ENCODE peak calls at places on chromosomes 11 and 22, in five cellular contexts. N, P, X, J and W are unnamed samples. For H3K9me3 and H3K36me3, the result is how much of the 10 kb centered on the place peaks cover.

GRCh38 chr11:1518301-1518700 is 31.7 kb upstream of the MOB2 start:
- DNase-seq in N (no peak), P (peak), X (no peak), J (no peak), W (no peak)

GRCh38 chr11:74288911-74289310 is 22.5 kb downstream of the P4HA3 start:
- DNase-seq in N (no peak), P (no peak), X (no peak), J (no peak), W (no peak)

GRCh38 chr11:113378692-113379091 is 8.9 kb upstream of the ANKK1 start:
- DNase-seq in N (no peak), P (no peak), X (no peak), J (no peak), W (no peak)

GRCh38 chr11:125110506-125110905 is 920 bp downstream of the TMEM218 start:
- DNase-seq in N (no peak), P (no peak), X (no peak), J (no peak), W (no peak)

GRCh38 chr11:106461839-106462545 is 384.5 kb downstream of the AASDHPPT start:
- DNase-seq in N (no peak), P (no peak), X (no peak), J (no peak), W (no peak)

GRCh38 chr11:116544721-116545120 is 228.1 kb downstream of the BUD13 start:
- DNase-seq in N (no peak), P (no peak), X (no peak), J (no peak), W (no peak)

GRCh38 chr11:126766425-126766824 is 234.1 kb downstream of the KIRREL3 start:
- DNase-seq in N (no peak), P (no peak), X (peak), J (no peak), W (no peak)

GRCh38 chr11:66745356-66746235 is 16.6 kb upstream of the SPTBN2 start:
- DNase-seq in N (peak), P (peak), X (peak), J (peak), W (no peak)

GRCh38 chr11:67293090-67293489 is 4.0 kb downstream of the ANKRD13D start:
- DNase-seq in N (no peak), P (no peak), X (no peak), J (no peak), W (no peak)

GRCh38 chr11:72573380-72573949 is 100.8 kb downstream of the PDE2A start:
- DNase-seq in N (peak), P (no peak), X (no peak), J (no peak), W (no peak)

GRCh38 chr11:132838621-132839020 is 693.7 kb downstream of the OPCML start:
- DNase-seq in N (peak), P (no peak), X (no peak), J (no peak), W (no peak)

GRCh38 chr11:39149214-39149613 is 2310.2 kb downstream of the LRRC4C start:
- DNase-seq in N (no peak), P (no peak), X (no peak), J (no peak), W (no peak)

GRCh38 chr11:35179466-35180135 is 40.6 kb downstream of the CD44 start:
- DNase-seq in N (peak), P (no peak), X (no peak), J (no peak), W (no peak)

GRCh38 chr11:65305501-65306268 is 9.0 kb upstream of the CDC42EP2 start:
- DNase-seq in N (no peak), P (no peak), X (peak), J (no peak), W (no peak)

GRCh38 chr11:57321388-57321995 is 3.3 kb downstream of the TNKS1BP1 start:
- DNase-seq in N (no peak), P (no peak), X (peak), J (no peak), W (no peak)

GRCh38 chr11:5364214-5364613 is 12.9 kb downstream of the OR51B6 start:
- DNase-seq in N (peak), P (no peak), X (no peak), J (no peak), W (no peak)

GRCh38 chr22:47391169-47392053 is 629.0 kb downstream of the TBC1D22A start:
- DNase-seq in N (no peak), P (peak), X (no peak), J (no peak), W (peak)

GRCh38 chr22:47388778-47389177 is 626.3 kb downstream of the TBC1D22A start:
- DNase-seq in N (no peak), P (no peak), X (no peak), J (no peak), W (no peak)

GRCh38 chr22:47390026-47390970 is 627.8 kb downstream of the TBC1D22A start:
- DNase-seq in N (no peak), P (peak), X (no peak), J (no peak), W (peak)

GRCh38 chr22:47388331-47388730 is 625.9 kb downstream of the TBC1D22A start:
- DNase-seq in N (no peak), P (no peak), X (no peak), J (no peak), W (no peak)

GRCh38 chr22:47389201-47389600 is 626.8 kb downstream of the TBC1D22A start:
- DNase-seq in N (no peak), P (no peak), X (no peak), J (no peak), W (peak)
- H3K9me3 ChIP-seq in N (under half), P (under half), X (under half), J (under half), W (under half)

GRCh38 chr22:19766506-19767426 is 6.2 kb downstream of the TBX1 start:
- DNase-seq in N (no peak), P (peak), X (peak), J (peak), W (no peak)
- H3K36me3 ChIP-seq in N (under half), P (under half), X (under half), J (under half), W (under half)

GRCh38 chr22:49332691-49333090 is 495.0 kb downstream of the BRD1 start:
- DNase-seq in N (no peak), P (no peak), X (no peak), J (no peak), W (no peak)
- H3K9me3 ChIP-seq in N (under half), P (under half), X (under half), J (under half), W (under half)

DNA sequence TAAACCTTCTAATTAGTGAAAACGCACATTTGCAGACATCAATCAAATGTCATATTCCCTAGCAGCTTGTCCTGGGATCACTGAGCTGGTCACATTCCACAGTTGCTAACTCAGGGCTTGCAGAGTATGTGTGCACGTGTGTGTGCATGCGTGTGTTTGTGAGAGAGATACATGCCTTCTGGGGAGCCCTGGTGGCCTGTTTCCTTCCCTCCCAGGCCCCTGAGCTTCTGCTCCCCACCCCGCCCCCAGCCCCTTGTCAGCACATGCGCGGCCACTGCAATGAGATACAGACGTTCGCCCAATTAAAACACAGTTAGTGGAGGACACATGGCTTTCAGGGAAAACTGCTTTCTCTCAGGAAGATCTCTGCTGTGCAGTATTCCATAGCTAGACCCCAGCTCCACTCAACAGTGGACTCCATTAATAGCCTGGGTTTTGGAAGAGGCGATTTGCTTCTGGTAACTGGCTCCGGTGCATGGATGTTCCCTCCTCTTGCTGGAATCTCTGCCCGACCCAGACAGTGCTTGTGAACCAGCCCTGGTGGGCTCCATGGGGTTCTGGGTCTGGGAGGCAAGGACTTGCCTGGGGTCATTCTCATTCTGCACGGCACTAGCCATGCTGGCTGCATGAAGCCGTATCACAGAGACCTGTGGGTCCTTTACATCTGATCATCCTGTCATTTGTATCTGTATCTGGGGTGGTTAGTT is 17.8 kb downstream of the LRP5 start:
- DNase-seq in N (peak), P (no peak), X (no peak), J (no peak), W (peak)
- H3K36me3 ChIP-seq in N (under half), P (under half), X (under half), J (under half), W (under half)

DNA sequence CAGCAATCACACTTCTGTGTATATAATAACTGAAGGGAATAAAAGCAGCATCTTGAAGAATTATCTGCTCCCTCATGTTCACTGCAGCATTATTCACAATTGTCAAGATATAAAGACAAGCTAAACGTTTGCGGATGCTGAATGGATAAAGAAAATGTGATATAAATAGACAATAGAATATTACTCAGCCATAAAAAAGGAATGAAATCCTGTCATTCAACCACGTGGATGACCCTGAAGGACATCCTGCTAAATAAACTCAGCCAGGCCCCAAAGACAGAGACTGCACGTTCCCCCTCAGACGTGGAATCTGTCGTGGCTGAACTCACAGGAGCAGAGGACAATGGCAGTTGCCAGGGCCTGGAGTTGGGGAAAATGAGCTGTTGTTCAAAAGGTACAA is 9.6 kb downstream of the ZNF195 start:
- DNase-seq in N (no peak), P (no peak), X (no peak), J (no peak), W (no peak)
- H3K9me3 ChIP-seq in N (half or more), P (under half), X (under half), J (under half), W (under half)

DNA sequence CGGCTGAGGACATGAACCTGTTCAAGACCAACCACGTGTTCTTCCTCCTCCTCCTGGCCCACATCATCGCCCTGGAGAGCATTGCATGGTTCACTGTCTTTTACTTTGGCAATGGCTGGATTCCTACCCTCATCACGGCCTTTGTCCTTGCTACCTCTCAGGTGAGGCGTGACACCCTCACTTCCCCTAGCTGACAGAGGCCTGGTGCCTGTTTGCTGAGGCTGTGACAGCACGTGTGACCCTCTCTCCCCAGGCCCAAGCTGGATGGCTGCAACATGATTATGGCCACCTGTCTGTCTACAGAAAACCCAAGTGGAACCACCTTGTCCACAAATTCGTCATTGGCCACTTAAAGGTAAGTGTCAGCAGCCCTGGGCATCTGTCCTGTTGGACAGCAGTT is 12.3 kb downstream of the FADS2 start:
- DNase-seq in N (no peak), P (no peak), X (no peak), J (no peak), W (no peak)
- H3K36me3 ChIP-seq in N (half or more), P (half or more), X (under half), J (under half), W (under half)

DNA sequence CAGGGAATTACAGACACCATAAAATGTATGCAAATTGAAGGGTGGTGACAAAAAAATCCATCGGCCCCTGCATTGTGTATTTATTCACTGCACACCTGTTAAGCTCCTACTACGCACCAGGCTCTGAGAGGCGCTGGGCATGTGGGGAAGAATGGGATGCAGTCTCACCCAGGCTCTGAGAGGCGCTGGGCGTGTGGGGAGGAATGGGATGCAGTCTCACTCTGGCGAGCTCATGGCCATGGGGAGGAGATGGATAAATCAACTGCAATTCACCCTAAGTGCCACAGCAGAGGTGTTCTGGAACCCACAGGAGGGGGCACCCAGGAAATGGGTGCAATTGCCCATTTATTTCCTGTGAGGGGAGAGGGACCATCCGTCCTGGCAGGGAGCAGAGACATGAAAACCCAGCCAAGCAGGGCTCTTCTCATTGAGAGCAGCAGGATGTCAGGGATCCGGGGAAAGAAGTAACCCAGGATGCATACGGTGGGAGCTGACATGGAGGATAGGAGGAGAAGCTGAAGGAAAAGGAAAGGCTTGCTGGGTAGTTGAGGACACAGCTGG is 798.7 kb downstream of the TBC1D22A start:
- DNase-seq in N (no peak), P (no peak), X (no peak), J (no peak), W (no peak)
- H3K9me3 ChIP-seq in N (under half), P (under half), X (under half), J (under half), W (under half)

DNA sequence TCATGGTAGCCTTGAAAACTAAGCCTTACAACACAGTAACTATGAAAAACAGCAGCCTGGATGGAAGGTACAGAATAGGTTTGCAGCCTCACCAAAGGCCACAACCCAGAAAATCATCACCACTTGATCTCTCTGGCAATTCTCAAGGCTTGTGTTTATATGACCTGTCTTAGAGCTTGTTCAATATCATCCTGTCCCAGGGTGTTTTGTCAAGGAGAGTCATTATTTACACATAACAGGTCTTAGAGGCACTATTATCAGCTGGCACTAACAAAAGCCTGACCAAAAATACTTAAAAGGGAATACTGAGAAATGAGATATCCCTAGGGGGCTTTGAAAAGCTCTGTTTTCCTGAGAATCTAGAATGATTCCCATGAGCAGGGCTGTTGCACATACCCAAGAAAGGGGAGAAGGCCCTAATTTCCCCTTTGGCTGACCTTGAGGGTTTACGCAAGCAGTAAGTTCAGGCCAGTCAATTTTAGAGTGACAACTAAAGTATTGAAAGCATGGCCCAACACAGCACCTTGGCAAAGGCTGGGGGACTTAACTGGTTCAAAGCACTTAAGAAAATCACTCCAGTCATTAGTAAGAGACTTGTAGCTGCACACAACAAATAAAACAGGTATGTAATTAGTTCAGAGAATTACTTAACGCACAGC is 7.9 kb downstream of the SC5D start:
- DNase-seq in N (peak), P (no peak), X (no peak), J (no peak), W (no peak)
- H3K36me3 ChIP-seq in N (under half), P (under half), X (under half), J (under half), W (under half)

DNA sequence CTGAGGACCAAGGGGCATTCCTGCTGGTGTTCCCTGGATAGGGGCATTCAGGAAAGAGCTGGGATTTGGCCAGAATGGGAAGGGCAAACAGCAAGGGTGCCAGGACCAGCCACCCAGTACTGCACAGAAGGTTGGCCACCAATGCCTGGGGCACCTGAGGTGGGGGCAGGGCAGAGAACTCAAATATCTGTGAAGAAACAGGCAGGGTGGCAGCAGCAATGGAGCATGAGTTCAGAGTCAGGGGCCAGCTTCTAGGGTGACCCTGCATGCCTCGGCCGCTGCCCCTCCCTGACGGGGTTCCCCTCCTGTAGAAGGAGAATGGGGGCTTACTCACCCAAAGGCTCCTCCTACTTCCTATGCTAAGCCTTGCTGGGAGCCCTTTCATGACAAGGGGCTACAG is 79.3 kb upstream of the SHANK2 start:
- DNase-seq in N (no peak), P (no peak), X (no peak), J (no peak), W (no peak)
- H3K9me3 ChIP-seq in N (under half), P (under half), X (under half), J (under half), W (under half)

GRCh38 chr22:39960791-39961746 is 872 bp downstream of the TMA7B start:
- DNase-seq in N (peak), P (no peak), X (no peak), J (peak), W (no peak)

GRCh38 chr22:39956932-39957664 is 3.1 kb upstream of the TMA7B start:
- DNase-seq in N (no peak), P (no peak), X (no peak), J (no peak), W (no peak)

GRCh38 chr22:39959640-39960447 is at the start of gene TMA7B:
- DNase-seq in N (peak), P (peak), X (no peak), J (no peak), W (no peak)

GRCh38 chr22:39958009-39958711 is 2.0 kb upstream of the TMA7B start:
- DNase-seq in N (no peak), P (no peak), X (no peak), J (no peak), W (no peak)

DNA sequence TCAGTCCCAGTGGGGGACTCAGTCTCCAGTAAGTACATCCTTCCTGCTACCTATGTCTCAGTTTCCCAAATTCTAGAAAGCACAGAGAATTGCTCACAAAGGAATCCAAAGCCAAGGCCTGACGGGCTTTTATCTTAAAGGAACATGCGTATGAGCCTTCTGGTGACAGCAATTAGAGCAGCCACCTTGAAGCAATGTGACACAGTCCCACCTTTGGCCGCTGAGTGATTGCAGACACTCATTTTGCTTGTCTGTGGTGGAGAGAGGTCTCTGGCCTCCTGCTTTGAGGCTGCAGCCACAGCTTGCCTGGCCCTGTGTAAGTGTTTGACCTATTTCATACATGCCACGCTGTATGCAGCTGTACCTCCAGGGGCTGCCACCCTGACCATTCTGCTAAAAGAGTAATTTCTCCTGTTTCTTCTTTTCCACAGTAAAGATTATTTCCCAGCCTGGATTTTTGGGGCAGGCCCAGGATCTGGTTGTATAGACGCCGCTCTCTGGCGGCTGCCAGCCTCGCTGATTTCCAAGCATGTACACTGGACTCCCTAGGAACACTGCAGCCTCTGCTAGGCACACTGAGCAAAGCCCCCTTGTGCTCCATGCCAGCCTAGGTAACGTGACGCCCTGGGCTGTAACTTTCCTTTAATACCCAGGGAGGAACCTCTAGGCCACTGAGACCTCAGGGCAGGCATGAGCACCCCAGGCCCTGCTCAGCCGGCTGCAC is 1.1 kb upstream of the TMA7B start:
- DNase-seq in N (no peak), P (no peak), X (no peak), J (no peak), W (no peak)
- H3K36me3 ChIP-seq in N (under half), P (under half), X (under half), J (half or more), W (under half)